ENCODE peak calls at places on chromosomes 16 and 17, in four cellular contexts. K is GM23338, A is SK-N-SH, G is DND-41. H is an unnamed sample.

GRCh38 chr16:14486520-14487303 is 143.3 kb downstream of the PARN start:
- DNase-seq in A (peak; percentile 68), G (no peak), K (peak; percentile 46), H (no peak)

GRCh38 chr16:57634171-57634570 is 5.7 kb downstream of the ADGRG1 start:
- DNase-seq in K (no peak), A (no peak), G (no peak), H (no peak)

GRCh38 chr16:19874026-19874425 is 10.6 kb downstream of the GPRC5B start:
- DNase-seq in K (no peak), A (no peak), G (no peak), H (no peak)

GRCh38 chr16:88503374-88503770 is 50.3 kb downstream of the ZFPM1 start:
- DNase-seq in A (no peak), K (no peak), G (no peak), H (peak; percentile 57)

GRCh38 chr16:48511716-48512115 is 98.3 kb downstream of the N4BP1 start:
- DNase-seq in G (no peak), K (no peak), A (no peak), H (no peak)

GRCh38 chr16:87957296-87958069 is 6.2 kb downstream of the BANP start:
- DNase-seq in A (no peak), G (no peak), K (no peak), H (no peak)

GRCh38 chr16:57723170-57723569 is 12.4 kb upstream of the KATNB1 start:
- DNase-seq in G (no peak), A (no peak), K (peak; percentile 76), H (no peak)

GRCh38 chr17:82830249-82830661 is 9.6 kb downstream of the ZNF750 start:
- DNase-seq in G (no peak), A (peak; percentile 99), K (no peak), H (no peak)

GRCh38 chr17:61634011-61634539 is 43.1 kb upstream of the NACA2 start:
- DNase-seq in K (no peak), G (no peak), A (no peak), H (no peak)

GRCh38 chr17:12047977-12048376 is 27.3 kb downstream of the MAP2K4 start:
- DNase-seq in K (no peak), A (no peak), G (no peak), H (no peak)

GRCh38 chr17:10585529-10585928 is 36.1 kb upstream of the MYH2 start:
- DNase-seq in A (no peak), K (no peak), G (no peak), H (no peak)

GRCh38 chr16:48408688-48409087 is 23.5 kb upstream of the SIAH1 start:
- DNase-seq in A (no peak), G (no peak), K (no peak), H (no peak)

GRCh38 chr16:11583171-11583570 is 3.5 kb downstream of the LITAF start:
- DNase-seq in K (no peak), G (no peak), A (no peak), H (no peak)

GRCh38 chr16:11581677-11582076 is 5.0 kb downstream of the LITAF start:
- DNase-seq in G (no peak), A (no peak), K (peak; percentile 55), H (no peak)

GRCh38 chr16:11580451-11581086 is 6.2 kb downstream of the LITAF start:
- DNase-seq in A (no peak), K (no peak), G (no peak), H (no peak)

GRCh38 chr16:11583889-11584565 is 2.7 kb downstream of the LITAF start:
- DNase-seq in A (no peak), K (no peak), G (no peak), H (peak; percentile 39)

GRCh38 chr16:11582157-11582814 is 4.4 kb downstream of the LITAF start:
- DNase-seq in A (no peak), K (peak; percentile 71), G (no peak), H (no peak)
- TF ChIP-seq CTCF in A (no peak), K (no peak), G (no peak), H (no peak)

DNA sequence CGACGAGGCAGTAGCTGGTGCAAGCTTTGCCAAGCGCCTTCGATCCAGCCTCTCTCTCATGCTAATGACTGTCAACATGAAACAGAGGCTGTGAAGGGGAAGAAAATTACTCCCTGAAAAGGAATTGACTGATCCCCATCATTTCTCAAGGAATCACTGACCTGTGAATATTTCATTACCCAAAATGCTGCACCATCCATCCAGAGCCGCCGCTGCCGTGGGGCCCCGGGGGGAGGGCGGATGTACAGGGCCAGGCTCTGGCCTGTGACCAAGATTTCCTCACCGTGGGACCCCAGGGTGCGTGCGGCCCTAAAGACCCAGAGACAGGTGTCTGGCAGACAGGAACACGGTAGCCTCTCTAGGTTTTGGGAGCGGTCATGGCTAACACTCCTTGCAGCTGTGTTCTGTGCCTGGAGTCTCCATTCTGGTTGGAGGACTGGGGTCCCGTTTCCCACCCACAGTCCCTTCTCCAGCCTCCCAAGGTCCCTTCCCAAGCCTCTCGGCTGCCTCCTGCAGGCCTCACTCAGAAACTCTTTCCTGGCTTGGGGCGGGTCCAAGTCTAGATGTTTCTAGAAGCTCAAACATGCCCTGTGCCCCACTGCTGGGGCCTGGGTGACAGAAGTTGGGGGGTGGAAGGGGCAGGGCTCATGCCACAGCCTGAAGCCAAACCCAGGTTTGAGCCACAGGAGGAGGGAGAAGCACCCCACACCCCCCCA is 73.3 kb downstream of the ENGASE start:
- DNase-seq in G (no peak), K (no peak), A (no peak), H (no peak)
- TF ChIP-seq CTCF in G (no peak), K (no peak), A (no peak), H (no peak)

GRCh38 chr17:41583137-41584127 is 3.3 kb downstream of the KRT14 start:
- DNase-seq in G (no peak), K (no peak), A (no peak), H (no peak)
- TF ChIP-seq CTCF in G (no peak), K (no peak), A (no peak), H (no peak)

GRCh38 chr17:27247071-27247957 is 46.6 kb upstream of the WSB1 start:
- DNase-seq in A (no peak), K (no peak), G (no peak), H (no peak)

GRCh38 chr17:27244019-27244418 is 49.9 kb upstream of the WSB1 start:
- DNase-seq in K (no peak), A (no peak), G (no peak), H (no peak)

GRCh38 chr17:27244481-27245223 is 49.3 kb upstream of the WSB1 start:
- DNase-seq in K (peak; percentile 74), A (no peak), G (no peak), H (no peak)

GRCh38 chr17:27246537-27246936 is 47.4 kb upstream of the WSB1 start:
- DNase-seq in K (no peak), G (no peak), A (no peak), H (no peak)

DNA sequence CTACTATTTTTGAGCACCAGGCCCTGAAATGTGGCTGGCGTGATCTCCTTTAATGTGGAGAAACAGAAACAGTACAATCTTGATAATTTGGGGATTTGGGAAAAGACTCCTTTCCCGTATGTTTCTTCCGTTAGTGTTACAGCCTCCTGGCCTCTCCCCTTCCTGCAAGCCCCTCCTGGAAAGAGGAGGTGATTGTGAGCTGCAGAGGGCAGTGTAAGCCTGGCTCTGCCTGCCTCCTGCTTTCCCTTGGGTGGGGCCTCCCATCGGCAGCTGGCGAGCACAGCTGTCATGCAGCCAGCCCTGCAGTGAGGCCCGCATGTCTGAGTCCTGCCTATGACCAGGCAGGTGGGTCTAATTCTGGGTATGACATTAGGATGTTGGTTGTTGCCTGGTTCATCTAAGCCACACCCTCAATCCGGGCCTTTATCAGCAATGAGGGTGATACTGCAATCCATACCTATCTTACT is 48.7 kb upstream of the WSB1 start:
- DNase-seq in G (peak; percentile 44), K (peak; percentile 90), A (peak; percentile 84), H (peak; percentile 76)
- TF ChIP-seq CTCF in G (peak; percentile 52), K (peak; percentile 63), A (peak; percentile 62), H (peak; percentile 65)

DNA sequence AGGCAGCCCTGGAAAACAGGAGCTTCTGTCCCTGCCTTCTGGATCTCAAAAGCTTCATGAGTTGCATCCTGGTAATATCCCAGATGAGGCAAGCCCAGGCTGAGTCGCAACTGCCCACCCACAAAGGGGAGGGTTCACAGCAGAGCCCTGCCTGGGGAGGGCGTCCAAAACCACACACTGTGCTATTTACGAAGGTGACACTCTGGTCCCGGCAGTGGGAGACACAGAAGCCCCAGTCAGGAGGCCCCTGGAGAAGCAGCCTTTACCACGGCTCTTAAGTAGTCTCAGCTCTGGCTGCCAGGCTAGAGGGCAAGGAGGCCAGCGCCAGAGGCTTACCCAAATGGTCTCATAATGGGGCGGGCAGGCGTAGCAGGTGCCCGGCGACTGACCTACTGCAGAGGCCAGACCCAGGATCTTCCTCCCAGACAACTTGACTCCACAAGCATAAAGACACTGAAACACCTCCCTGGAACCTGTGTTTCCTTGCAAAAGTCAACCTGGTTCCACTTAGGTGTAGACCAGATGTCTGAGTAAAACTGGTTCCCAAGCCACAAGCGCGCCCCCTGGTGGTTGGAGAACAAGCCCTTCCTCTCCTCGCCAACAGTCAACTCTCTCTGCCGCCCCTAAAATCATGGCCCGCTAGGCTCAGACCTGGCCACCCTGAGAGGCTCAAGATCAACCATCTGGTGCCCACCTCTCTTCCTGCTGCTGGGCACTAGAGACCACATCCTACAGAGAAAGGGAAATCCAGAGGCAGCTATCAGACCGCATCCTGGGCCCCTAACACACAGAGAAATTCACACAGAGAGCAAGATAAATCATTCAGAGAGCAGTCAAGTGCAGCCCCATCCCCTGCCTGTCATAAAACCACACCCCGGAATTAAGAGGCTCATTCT is 5.2 kb downstream of the AXIN2 start:
- DNase-seq in A (peak; percentile 81), G (peak; percentile 87), K (peak; percentile 94), H (peak; percentile 94)
- TF ChIP-seq CTCF in A (peak; percentile 95), G (peak; percentile 93), K (peak; percentile 92), H (peak; percentile 84)

DNA sequence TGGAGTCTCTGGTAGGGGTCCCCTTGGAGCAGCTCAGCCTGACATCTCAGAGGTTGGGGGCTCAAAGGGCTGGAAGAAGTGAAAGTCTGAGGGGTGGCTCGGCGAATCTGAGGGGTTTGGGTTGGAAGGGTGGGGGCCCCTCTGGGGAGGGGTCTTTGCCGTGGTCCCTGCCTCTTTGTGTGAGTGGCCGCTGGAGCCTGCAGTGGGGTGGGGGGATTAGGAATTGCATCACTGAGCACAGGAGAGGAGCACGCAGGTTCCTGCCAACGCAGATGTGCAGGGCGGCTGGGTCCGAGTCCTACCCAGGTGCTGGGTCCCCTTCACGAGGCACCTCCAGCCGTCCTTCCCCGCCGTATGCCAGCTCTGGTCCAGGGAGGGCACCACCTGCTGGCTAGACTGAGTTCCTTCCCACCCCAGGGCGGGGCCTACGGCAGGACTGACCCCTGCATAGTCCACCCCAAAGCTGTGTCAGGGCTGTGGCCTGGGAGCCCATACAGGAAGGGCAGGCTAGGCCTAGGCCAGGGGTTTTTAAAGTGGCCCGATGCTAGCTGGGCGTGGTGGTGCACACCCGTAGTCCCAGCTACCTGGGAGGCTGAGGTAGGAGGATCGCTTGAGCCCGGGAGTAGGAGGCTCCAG is 9.9 kb downstream of the FMNL1 start:
- DNase-seq in G (no peak), K (peak; percentile 79), A (peak; percentile 76), H (peak; percentile 51)
- TF ChIP-seq CTCF in G (peak; percentile 44), K (peak; percentile 55), A (peak; percentile 38), H (peak; percentile 63)

GRCh38 chr17:46851029-46851741 is at the start of gene WNT9B:
- DNase-seq in A (peak; percentile 90), K (peak; percentile 85), G (no peak), H (no peak)
- TF ChIP-seq CTCF in A (peak; percentile 17), K (no peak), G (no peak), H (no peak)